ENCODE peak calls at places on chromosomes 6 and 20, in six cellular contexts. T is NCI-H524, K is astrocyte of the cerebellum, D is endothelial cell, F is C1 segment of cervical spinal cord, R is ureter. V is an unnamed sample.

GRCh38 chr20:38221041-38221589 is 39.4 kb downstream of the KIAA1755 start:
- DNase-seq in T (peak; percentile 62), K (no peak), F (no peak), D (peak; percentile 94), R (peak; percentile 71), V (peak; percentile 90)

GRCh38 chr20:13147971-13148370 is 73.1 kb upstream of the ISM1 start:
- DNase-seq in K (no peak), F (no peak), R (no peak), D (no peak), T (no peak), V (no peak)

GRCh38 chr6:19896580-19897010 is 59.4 kb downstream of the ID4 start:
- DNase-seq in R (no peak), F (no peak), T (no peak), K (no peak), D (no peak), V (no peak)

GRCh38 chr6:56655996-56656395 is 13.3 kb upstream of the DST start:
- DNase-seq in R (no peak), D (no peak), F (no peak), T (no peak), K (no peak), V (no peak)

GRCh38 chr6:150055131-150055530 is 13.8 kb downstream of the ULBP3 start:
- DNase-seq in F (no peak), R (no peak), D (no peak), T (no peak), K (no peak), V (no peak)

GRCh38 chr6:166008441-166009369 is 158.9 kb downstream of the TBXT start:
- DNase-seq in K (no peak), D (no peak), F (no peak), T (no peak), R (no peak), V (peak; percentile 50)

GRCh38 chr20:39850821-39851330 is 838.2 kb downstream of the MAFB start:
- DNase-seq in T (no peak), R (no peak), K (no peak), F (no peak), D (no peak), V (no peak)

GRCh38 chr6:155117266-155117665 is 122.2 kb downstream of the TIAM2 start:
- DNase-seq in T (no peak), D (no peak), K (peak; percentile 68), F (no peak), R (no peak), V (no peak)

GRCh38 chr20:44188752-44189151 is 1.8 kb upstream of the JPH2 start:
- DNase-seq in K (no peak), T (no peak), F (no peak), R (no peak), D (no peak), V (no peak)

GRCh38 chr20:31848088-31848999 is 2.9 kb upstream of the FOXS1 start:
- DNase-seq in D (no peak), T (no peak), F (no peak), R (no peak), K (no peak), V (no peak)

GRCh38 chr6:75791881-75792280 is 42.8 kb downstream of the MYO6 start:
- DNase-seq in T (no peak), F (no peak), R (no peak), K (no peak), D (no peak), V (no peak)

GRCh38 chr20:31666258-31667042 is 28.7 kb downstream of the COX4I2 start:
- DNase-seq in T (no peak), R (peak; percentile 59), F (no peak), D (no peak), K (no peak), V (no peak)

GRCh38 chr6:125558907-125559306 is 190.5 kb upstream of the HEY2 start:
- DNase-seq in F (no peak), D (no peak), K (no peak), T (peak; percentile 72), R (no peak), V (no peak)

GRCh38 chr6:159701413-159701999 is 8.5 kb upstream of the SOD2 start:
- DNase-seq in R (no peak), T (no peak), F (no peak), D (no peak), K (peak; percentile 59), V (peak; percentile 25)

GRCh38 chr20:62149532-62150235 is 6.1 kb downstream of the SS18L1 start:
- DNase-seq in T (no peak), R (no peak), K (no peak), D (no peak), F (no peak), V (no peak)

GRCh38 chr6:37988131-37988530 is 168.6 kb downstream of the ZFAND3 start:
- DNase-seq in F (no peak), D (no peak), T (no peak), R (no peak), K (no peak), V (no peak)

GRCh38 chr6:117448732-117449131 is 23.0 kb upstream of the ROS1 start:
- DNase-seq in T (no peak), D (no peak), F (no peak), R (no peak), K (peak; percentile 94), V (no peak)

GRCh38 chr20:59253779-59254319 is 46.6 kb upstream of the EDN3 start:
- DNase-seq in D (no peak), K (no peak), T (peak; percentile 35), F (no peak), R (no peak), V (no peak)

GRCh38 chr20:9535457-9535856 is 21.1 kb downstream of the LAMP5 start:
- DNase-seq in D (no peak), K (no peak), T (no peak), R (no peak), F (no peak), V (no peak)

GRCh38 chr6:144723431-144723830 is 438.3 kb downstream of the UTRN start:
- DNase-seq in T (no peak), F (no peak), R (no peak), D (no peak), K (no peak), V (no peak)

V was measured in HEK293T.